ENCODE peak calls at places on chromosomes 6 and 20, in four cellular contexts. D is NCI-H1436; C is GM06990; M is CD8-positive, alpha-beta memory T cell. E is an unnamed sample.

GRCh38 chr20:58389324-58389967 is 417 bp downstream of the VAPB start:
- DNase-seq in D (no peak), C (no peak), M (no peak), E (no peak)

GRCh38 chr6:88891135-88891845 is 72.1 kb downstream of the RNGTT start:
- DNase-seq in D (no peak), C (no peak), M (no peak), E (no peak)

GRCh38 chr20:46283426-46283825 is 24.9 kb downstream of the CDH22 start:
- DNase-seq in D (no peak), C (no peak), M (no peak), E (no peak)

GRCh38 chr6:108609276-108609769 is 48.6 kb downstream of the FOXO3 start:
- DNase-seq in D (no peak), C (no peak), M (no peak), E (no peak)

GRCh38 chr20:62303327-62304226 is 780 bp downstream of the ADRM1 start:
- DNase-seq in D (no peak), C (peak), M (no peak), E (peak)

GRCh38 chr6:21204951-21205350 is 388.6 kb upstream of the SOX4 start:
- DNase-seq in D (no peak), C (no peak), M (no peak), E (no peak)

GRCh38 chr20:57503035-57503658 is 21.8 kb downstream of the CTCFL start:
- DNase-seq in D (no peak), C (no peak), M (no peak), E (no peak)

GRCh38 chr6:53165333-53165732 is 16.7 kb upstream of the GCM1 start:
- DNase-seq in D (no peak), C (no peak), M (no peak), E (no peak)

GRCh38 chr6:168124921-168125320 is 45.9 kb upstream of the FRMD1 start:
- DNase-seq in D (no peak), C (no peak), M (no peak), E (no peak)

E was measured in COR-L47.